ENCODE peak calls at places on chromosomes 2 and 18, in eight cellular contexts. U is fibroblast of lung, K is hepatocyte, Z is HCT116, V is suprapubic skin, J is GM23338, S is ovary, L is kidney. C is an unnamed sample. For H3K4me1, the result is how much of the 10 kb centered on the place peaks cover.

GRCh38 chr2:75405000-75405399 is 155.7 kb downstream of the EVA1A start:
- DNase-seq in U (no peak), K (no peak), Z (no peak), V (no peak), J (no peak), S (no peak), L (no peak), C (no peak)

GRCh38 chr2:169670215-169670651 is 24.0 kb downstream of the CFAP210 start:
- DNase-seq in U (peak), K (no peak), Z (no peak), V (no peak), J (no peak), S (no peak), L (no peak), C (no peak)

GRCh38 chr2:85008252-85008651 is 37.3 kb downstream of the KCMF1 start:
- DNase-seq in U (no peak), K (no peak), Z (no peak), V (no peak), J (no peak), S (no peak), L (no peak), C (no peak)

GRCh38 chr2:225317191-225317590 is 82.3 kb upstream of the NYAP2 start:
- DNase-seq in U (no peak), K (no peak), Z (no peak), V (no peak), J (no peak), S (no peak), L (no peak), C (no peak)

GRCh38 chr2:129764376-129765325 is 214.8 kb upstream of the RAB6C start:
- DNase-seq in U (no peak), K (no peak), Z (peak), V (peak), J (no peak), S (no peak), L (no peak), C (no peak)

GRCh38 chr2:215104226-215104625 is 34.2 kb downstream of the ABCA12 start:
- DNase-seq in U (no peak), K (no peak), Z (no peak), V (no peak), J (no peak), S (no peak), L (no peak), C (no peak)

GRCh38 chr2:33510589-33510968 is 34.1 kb downstream of the RASGRP3 start:
- DNase-seq in U (no peak), K (no peak), Z (no peak), V (no peak), J (no peak), S (no peak), L (no peak), C (no peak)

GRCh38 chr2:174919886-174920595 is 85.1 kb downstream of the CHN1 start:
- DNase-seq in U (no peak), K (no peak), Z (no peak), V (no peak), J (no peak), S (no peak), L (no peak), C (no peak)

GRCh38 chr2:240972636-240973521 is 25.5 kb upstream of the SNED1 start:
- DNase-seq in U (no peak), K (no peak), Z (no peak), V (no peak), J (no peak), S (no peak), L (peak), C (no peak)

GRCh38 chr2:236769981-236770671 is 200.5 kb downstream of the ACKR3 start:
- DNase-seq in U (peak), K (peak), Z (no peak), V (no peak), J (no peak), S (no peak), L (no peak), C (no peak)

GRCh38 chr2:64640153-64641044 is 13.3 kb downstream of the SERTAD2 start:
- DNase-seq in U (no peak), K (no peak), Z (no peak), V (no peak), J (no peak), S (no peak), L (no peak), C (no peak)

GRCh38 chr2:30673127-30673526 is 134.1 kb downstream of the CAPN13 start:
- DNase-seq in U (no peak), K (no peak), Z (no peak), V (no peak), J (no peak), S (no peak), L (no peak), C (no peak)

GRCh38 chr2:25309402-25309801 is 32.3 kb downstream of the DNMT3A start:
- DNase-seq in U (peak), K (peak), Z (peak), V (no peak), J (peak), S (no peak), L (no peak), C (peak)

GRCh38 chr2:227191367-227191766 is 26.9 kb downstream of the COL4A3 start:
- DNase-seq in U (peak), K (no peak), Z (peak), V (no peak), J (peak), S (no peak), L (no peak), C (no peak)

GRCh38 chr18:26812462-26812861 is 53.0 kb downstream of the AQP4 start:
- DNase-seq in U (no peak), K (no peak), Z (no peak), V (no peak), J (no peak), S (no peak), L (no peak), C (no peak)

GRCh38 chr2:85826990-85827878 is 61.6 kb downstream of the ST3GAL5 start:
- DNase-seq in U (peak), K (peak), Z (peak), V (peak), J (peak), S (peak), L (peak), C (peak)

GRCh38 chr2:171409436-171409971 is 24.3 kb downstream of the METTL8 start:
- DNase-seq in U (no peak), K (no peak), Z (no peak), V (no peak), J (peak), S (no peak), L (no peak), C (peak)

GRCh38 chr2:154698238-154698788 is at the start of gene KCNJ3:
- DNase-seq in U (no peak), K (no peak), Z (no peak), V (no peak), J (peak), S (no peak), L (no peak), C (peak)
- H3K4me3 ChIP-seq in U (peak), K (peak), Z (no peak), V (peak), J (peak), S (peak), L (peak), C (peak)

DNA sequence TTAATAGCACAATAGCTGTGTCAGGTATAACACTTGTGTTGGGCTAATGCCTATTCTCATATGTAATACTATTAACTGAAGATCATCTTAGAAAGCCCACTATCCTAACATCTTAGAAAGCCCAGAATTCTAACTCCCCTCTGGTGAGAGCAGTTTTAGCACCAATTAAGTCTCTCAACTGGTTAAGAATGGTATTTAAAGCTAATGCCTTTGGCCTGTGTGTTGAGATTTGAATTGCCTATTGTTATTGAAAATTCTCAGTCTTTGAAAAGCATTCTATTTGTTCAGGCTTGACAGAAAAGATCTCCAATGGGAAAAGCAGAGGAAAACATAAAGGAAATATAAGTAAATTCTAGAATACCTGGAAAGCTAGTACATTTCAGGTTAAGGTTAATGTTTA is 352.5 kb downstream of the ARHGAP15 start:
- DNase-seq in U (no peak), K (no peak), Z (no peak), V (no peak), J (peak), S (no peak), L (no peak), C (no peak)
- H3K27ac ChIP-seq in U (no peak), K (no peak), Z (no peak), V (peak), J (no peak), S (no peak), L (peak), C (no peak)

DNA sequence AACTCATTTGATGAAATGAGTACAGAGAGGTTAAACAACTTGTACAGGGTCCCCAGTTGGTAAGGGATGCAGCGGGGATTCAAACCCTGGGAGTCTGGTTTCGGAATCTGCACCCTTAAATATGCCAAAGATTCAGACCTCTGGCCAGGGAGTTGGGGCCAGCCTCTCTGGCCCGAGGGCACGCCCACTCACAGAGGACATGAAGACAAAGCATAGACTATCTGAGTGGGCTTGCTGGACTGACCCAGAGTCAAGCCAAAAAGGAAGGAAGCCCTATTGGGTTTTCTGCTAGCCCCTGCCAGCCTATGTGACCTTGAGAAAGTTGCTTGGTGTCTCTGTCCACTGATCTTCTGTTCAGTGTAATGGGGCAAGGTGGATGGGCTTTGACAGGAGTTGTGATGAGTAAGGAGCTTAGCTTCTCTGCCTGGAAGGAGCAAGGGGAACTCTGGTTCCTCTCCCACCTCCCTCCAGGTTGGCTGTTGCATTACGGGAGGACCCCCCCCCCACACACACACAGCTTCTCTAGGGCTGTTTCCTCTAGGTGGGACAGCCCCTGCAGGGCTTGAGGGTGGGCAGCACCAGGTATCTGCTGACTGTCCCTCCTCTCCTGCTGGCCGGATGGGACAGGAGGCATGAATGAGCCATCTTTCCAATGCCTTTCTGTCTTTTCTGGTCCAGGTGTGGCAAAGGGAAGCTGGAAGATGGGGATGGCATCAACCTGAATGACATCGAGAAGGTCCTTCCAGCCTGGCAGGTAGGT is 131.3 kb downstream of the CTIF start:
- DNase-seq in U (no peak), K (no peak), Z (no peak), V (peak), J (no peak), S (no peak), L (no peak), C (no peak)
- H3K4me1 ChIP-seq in U (under half), K (under half), Z (under half), V (under half), J (under half), S (under half), L (under half), C (under half)

GRCh38 chr2:189254268-189254883 is 74.8 kb upstream of the COL5A2 start:
- DNase-seq in U (peak), K (peak), Z (no peak), V (peak), J (no peak), S (peak), L (no peak), C (no peak)
- H3K4me3 ChIP-seq in U (no peak), K (no peak), Z (no peak), V (no peak), J (no peak), S (no peak), L (no peak), C (no peak)

GRCh38 chr2:62564380-62565137 is 58.6 kb upstream of the TMEM17 start:
- DNase-seq in U (no peak), K (no peak), Z (no peak), V (no peak), J (no peak), S (no peak), L (no peak), C (no peak)
- H3K27ac ChIP-seq in U (no peak), K (peak), Z (no peak), V (no peak), J (no peak), S (no peak), L (no peak), C (no peak)

DNA sequence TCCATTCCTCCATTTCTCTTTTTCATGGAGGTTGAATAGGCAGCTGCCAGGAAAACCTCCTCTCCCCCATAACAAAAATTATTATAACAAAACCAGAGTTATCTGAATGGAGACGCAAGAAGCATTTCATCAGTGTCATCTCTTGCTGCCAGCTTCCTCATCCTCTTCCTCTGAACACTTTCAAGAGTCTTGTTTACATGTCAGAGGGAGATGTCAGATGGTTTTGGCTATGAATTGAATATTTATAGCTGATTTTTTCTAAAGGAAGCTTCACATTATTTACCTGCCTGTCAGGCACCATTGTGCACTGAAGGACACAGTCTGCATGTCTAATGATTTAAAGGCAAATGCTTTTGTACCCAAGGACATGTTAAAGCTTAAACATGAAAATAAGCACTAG is 168.9 kb downstream of the ANKRD44 start:
- DNase-seq in U (no peak), K (no peak), Z (no peak), V (no peak), J (no peak), S (no peak), L (no peak), C (no peak)
- H3K4me1 ChIP-seq in U (under half), K (under half), Z (under half), V (under half), J (under half), S (under half), L (under half), C (under half)

DNA sequence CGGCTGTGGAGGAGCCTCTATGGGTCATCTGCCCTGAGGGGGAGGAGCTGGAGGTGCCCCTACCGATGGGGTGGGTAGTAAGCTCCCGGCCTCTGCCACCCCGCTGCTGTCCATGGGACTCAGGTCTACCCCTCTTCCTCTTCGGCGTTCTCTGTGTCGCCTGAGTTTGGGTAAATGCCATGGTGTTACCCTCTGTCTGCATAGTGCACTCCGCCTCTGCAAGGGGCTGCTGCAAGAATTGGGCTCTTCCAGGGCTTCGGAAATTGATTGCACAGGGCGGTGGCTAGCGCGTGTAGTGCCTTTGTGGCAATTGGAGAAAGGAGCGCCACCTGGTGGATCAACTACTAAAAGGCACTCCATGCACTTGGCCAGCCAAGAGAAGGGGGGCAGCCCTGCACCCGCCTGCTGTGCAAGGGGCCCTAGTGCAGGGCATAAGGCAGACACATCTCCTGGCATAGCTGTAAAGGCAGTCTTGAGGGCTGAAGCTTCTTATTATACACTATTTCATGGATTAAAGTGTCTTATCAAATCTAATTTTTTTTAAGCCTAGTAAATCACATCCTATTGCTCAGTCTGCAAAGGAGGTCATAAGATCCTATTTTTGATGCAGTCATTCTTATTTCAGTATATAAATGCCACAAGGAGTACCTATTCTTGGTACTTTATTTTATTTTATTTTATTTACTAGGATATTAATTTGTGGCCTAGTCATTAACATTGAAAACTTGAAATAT is 308.9 kb downstream of the PDE11A start:
- DNase-seq in U (peak), K (peak), Z (peak), V (peak), J (peak), S (peak), L (peak), C (peak)
- H3K4me3 ChIP-seq in U (no peak), K (no peak), Z (no peak), V (no peak), J (peak), S (no peak), L (peak), C (no peak)

DNA sequence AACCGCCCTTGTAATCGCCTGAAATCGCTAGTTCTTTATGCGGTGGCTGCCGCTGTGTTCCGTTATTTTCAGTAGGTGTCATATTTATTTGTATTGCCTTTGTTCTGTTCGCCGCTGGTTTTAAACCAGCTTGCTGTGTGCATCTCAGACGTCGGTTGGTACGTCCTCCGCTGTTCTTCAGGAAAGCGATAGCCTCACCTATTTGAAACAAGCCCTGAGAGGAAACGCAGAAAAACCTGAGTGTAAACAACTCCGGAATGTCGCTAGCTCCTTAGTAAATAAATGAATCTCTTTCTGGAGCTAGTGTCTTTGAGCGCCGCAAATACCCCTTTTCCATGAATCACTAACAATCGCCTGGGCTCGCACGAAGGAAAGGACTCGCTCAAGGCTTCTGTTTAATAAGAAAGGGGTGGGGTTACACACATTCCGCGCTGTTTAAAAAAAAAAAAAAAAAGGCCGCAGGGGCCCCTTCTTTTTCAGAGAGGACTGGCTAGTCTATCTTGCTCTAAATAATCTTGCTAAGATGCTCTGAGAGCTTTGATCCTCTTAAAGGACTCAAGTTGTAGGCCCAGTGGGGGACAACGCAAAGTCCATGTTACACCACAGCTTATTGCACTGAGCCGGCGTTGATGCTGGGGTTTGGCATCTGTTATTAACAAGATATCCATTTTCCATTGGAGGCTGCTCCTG is 3.0 kb downstream of the HOXD8 start:
- DNase-seq in U (peak), K (no peak), Z (no peak), V (no peak), J (no peak), S (no peak), L (peak), C (no peak)
- H3K27ac ChIP-seq in U (no peak), K (no peak), Z (no peak), V (peak), J (no peak), S (peak), L (peak), C (no peak)

DNA sequence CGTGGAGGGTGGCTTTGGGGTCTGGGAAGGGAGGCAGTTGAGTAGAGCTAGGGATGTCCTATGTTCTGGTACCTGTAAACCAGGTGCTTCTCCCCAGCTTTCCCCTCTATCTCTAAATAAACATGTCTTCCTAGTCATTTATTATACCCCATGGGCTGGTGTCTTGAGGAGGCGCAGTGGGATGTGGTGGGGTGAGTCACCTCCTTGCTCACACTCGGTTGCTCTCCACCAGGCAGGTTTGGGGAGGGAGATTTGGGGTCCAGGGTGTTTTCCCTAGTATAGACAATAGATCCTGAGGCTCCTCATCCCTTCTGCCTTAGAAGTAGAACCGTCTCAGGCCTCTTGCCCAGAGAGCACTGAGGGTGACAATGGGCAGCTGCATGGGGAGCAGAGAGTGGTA is 5.1 kb downstream of the PSD4 start:
- DNase-seq in U (no peak), K (no peak), Z (no peak), V (no peak), J (no peak), S (no peak), L (peak), C (no peak)
- H3K4me1 ChIP-seq in U (under half), K (under half), Z (under half), V (under half), J (under half), S (under half), L (under half), C (under half)

C was measured in small intestine.